ENCODE peak calls at places on chromosome 20, in eight cellular contexts. Y is anterior cingulate cortex, D is NAMALWA, Z is ovary, K is B cell, V is H9, R is HT1080, B is NCI-H1417. S is an unnamed sample.

GRCh38 chr20:51128198-51128597 is 105.3 kb upstream of the KCNG1 start:
- DNase-seq in D (no peak), V (peak; percentile 9), K (no peak), Z (no peak), Y (no peak), B (no peak), R (peak; percentile 86), S (no peak)

GRCh38 chr20:57397693-57398108 is 6.5 kb downstream of the RBM38 start:
- DNase-seq in K (peak; percentile 85), D (no peak), V (no peak), B (no peak), R (no peak), Z (peak; percentile 51), Y (peak; percentile 21), S (peak; percentile 46)

GRCh38 chr20:17687800-17688199 is 5.8 kb upstream of the RRBP1 start:
- DNase-seq in Z (no peak), K (no peak), Y (no peak), R (no peak), V (no peak), B (no peak), D (no peak), S (no peak)

GRCh38 chr20:54340667-54341081 is 132.8 kb downstream of the PFDN4 start:
- DNase-seq in D (no peak), B (no peak), Z (no peak), V (no peak), R (peak; percentile 74), K (no peak), Y (no peak), S (no peak)

GRCh38 chr20:62938105-62938888 is at the start of gene GID8:
- DNase-seq in B (no peak), Y (peak; percentile 69), V (no peak), K (no peak), Z (no peak), R (peak; percentile 17), D (peak; percentile 67), S (peak; percentile 74)

GRCh38 chr20:32990426-32990825 is 13.8 kb downstream of the SUN5 start:
- DNase-seq in D (no peak), Y (no peak), K (no peak), Z (no peak), V (no peak), R (no peak), B (no peak), S (no peak)

GRCh38 chr20:63347081-63347741 is 13.9 kb downstream of the CHRNA4 start:
- DNase-seq in B (no peak), Y (no peak), R (no peak), K (no peak), D (no peak), Z (no peak), V (no peak), S (no peak)

GRCh38 chr20:45575931-45576330 is 3.2 kb downstream of the WFDC8 start:
- DNase-seq in D (no peak), V (no peak), K (no peak), Z (no peak), R (no peak), Y (no peak), B (no peak), S (no peak)

GRCh38 chr20:56439784-56440291 is 27.8 kb downstream of the CASS4 start:
- DNase-seq in K (no peak), Y (no peak), R (peak; percentile 82), Z (peak; percentile 48), B (no peak), V (no peak), D (no peak), S (peak; percentile 35)

GRCh38 chr20:25574411-25574810 is 10.9 kb downstream of the NINL start:
- DNase-seq in K (no peak), Y (no peak), V (no peak), D (no peak), Z (no peak), B (no peak), R (peak; percentile 48), S (no peak)

GRCh38 chr20:32232487-32232886 is 24.8 kb downstream of the POFUT1 start:
- DNase-seq in R (no peak), Z (no peak), V (no peak), K (no peak), Y (no peak), D (no peak), B (no peak), S (no peak)

GRCh38 chr20:7806831-7807230 is 133.4 kb downstream of the HAO1 start:
- DNase-seq in D (no peak), K (no peak), B (no peak), Z (no peak), Y (no peak), R (peak; percentile 79), V (no peak), S (no peak)

GRCh38 chr20:47989957-47990356 is 204.7 kb upstream of the SULF2 start:
- DNase-seq in V (no peak), R (no peak), B (peak; percentile 81), K (peak; percentile 5), D (no peak), Z (no peak), Y (no peak), S (peak; percentile 39)

GRCh38 chr20:48824830-48825550 is 2.8 kb downstream of the PREX1 start:
- DNase-seq in Y (no peak), Z (no peak), B (no peak), V (no peak), D (no peak), R (peak; percentile 11), K (no peak), S (no peak)

GRCh38 chr20:25277051-25277801 is 29.3 kb downstream of the PYGB start:
- DNase-seq in V (no peak), R (no peak), D (no peak), K (no peak), B (no peak), Y (no peak), Z (peak; percentile 36), S (no peak)

GRCh38 chr20:2230671-2231488 is 64.9 kb upstream of the TGM3 start:
- DNase-seq in K (no peak), Y (no peak), Z (no peak), R (peak; percentile 53), V (no peak), D (no peak), B (no peak), S (no peak)

GRCh38 chr20:1938464-1939269 is 43.5 kb downstream of the SIRPA start:
- DNase-seq in Y (no peak), R (no peak), D (no peak), B (no peak), K (no peak), V (no peak), Z (no peak), S (no peak)

GRCh38 chr20:44403194-44404112 is 48.0 kb downstream of the HNF4A start:
- DNase-seq in V (no peak), Y (no peak), Z (no peak), D (no peak), B (no peak), R (no peak), K (no peak), S (no peak)

GRCh38 chr20:35451295-35451694 is 4.1 kb upstream of the CEP250 start:
- DNase-seq in K (no peak), Z (no peak), Y (no peak), D (no peak), V (no peak), B (peak; percentile 94), R (no peak), S (no peak)

GRCh38 chr20:47358672-47359532 is 2.4 kb upstream of the ZMYND8 start:
- DNase-seq in D (no peak), Z (peak; percentile 61), V (peak; percentile 75), R (peak; percentile 89), B (peak; percentile 52), Y (peak; percentile 85), K (no peak), S (peak; percentile 77)

GRCh38 chr20:44702776-44703175 is 12.4 kb upstream of the CCN5 start:
- DNase-seq in K (peak; percentile 52), Y (peak; percentile 87), R (peak; percentile 53), B (no peak), V (no peak), D (peak; percentile 85), Z (peak; percentile 98), S (peak; percentile 80)

GRCh38 chr20:23249541-23249940 is 101.0 kb upstream of the NXT1 start:
- DNase-seq in Y (no peak), B (no peak), V (no peak), Z (no peak), D (no peak), K (no peak), R (no peak), S (no peak)

GRCh38 chr20:10922941-10923340 is 249.1 kb upstream of the JAG1 start:
- DNase-seq in D (no peak), R (peak; percentile 92), K (no peak), B (peak; percentile 57), Z (no peak), V (no peak), Y (no peak), S (no peak)

GRCh38 chr20:44810391-44811149 is at the start of gene RIMS4:
- DNase-seq in D (no peak), B (peak; percentile 20), Y (no peak), Z (peak; percentile 48), K (no peak), V (peak; percentile 41), R (no peak), S (no peak)

GRCh38 chr20:62980970-62981369 is 25.8 kb downstream of the BHLHE23 start:
- DNase-seq in D (peak; percentile 51), Y (no peak), B (no peak), K (no peak), Z (no peak), V (peak; percentile 51), R (no peak), S (no peak)

GRCh38 chr20:22575087-22575721 is 9.2 kb downstream of the FOXA2 start:
- DNase-seq in Z (no peak), B (no peak), R (peak; percentile 83), D (no peak), K (no peak), V (no peak), Y (no peak), S (no peak)

GRCh38 chr20:2619961-2620595 is 32.4 kb upstream of the NOP56 start:
- DNase-seq in K (no peak), B (no peak), D (no peak), Y (no peak), V (no peak), Z (no peak), R (peak; percentile 56), S (no peak)